ENCODE peak calls at places on chromosomes 12 and 14, in nine cellular contexts. One of them, this sample, is unnamed.

GRCh38 chr14:27243360-27243759 is 645.5 kb upstream of the NOVA1 start:
- DNase-seq in RCC 7860: no peak
- DNase-seq in AG10803: no peak
- DNase-seq in heart left ventricle: no peak
- DNase-seq in stimulated activated CD8-positive, alpha-beta memory T cell treated with anti-CD3 and anti-CD28 coated beads, Interleukin-4, amount 100 ng/mL, for 4 hours: no peak
- DNase-seq in mucosa of descending colon: no peak
- DNase-seq in kidney tubule cell: no peak
- DNase-seq in stimulated activated CD4-positive, alpha-beta T cell treated with anti-CD3 and anti-CD28 coated beads, TNF-alpha, amount 100 ng/mL, for 4 hours: no peak
- DNase-seq in NCI-H1092: no peak
- DNase-seq in this sample: no peak

GRCh38 chr12:113048716-113049127 is 7.8 kb upstream of the DTX1 start:
- DNase-seq in RCC 7860: peak
- DNase-seq in AG10803: peak
- DNase-seq in heart left ventricle: no peak
- DNase-seq in stimulated activated CD8-positive, alpha-beta memory T cell treated with anti-CD3 and anti-CD28 coated beads, Interleukin-4, amount 100 ng/mL, for 4 hours: peak
- DNase-seq in mucosa of descending colon: no peak
- DNase-seq in kidney tubule cell: peak
- DNase-seq in stimulated activated CD4-positive, alpha-beta T cell treated with anti-CD3 and anti-CD28 coated beads, TNF-alpha, amount 100 ng/mL, for 4 hours: peak
- DNase-seq in NCI-H1092: peak
- DNase-seq in this sample: peak

GRCh38 chr14:101183376-101184103 is 280.0 kb upstream of the RTL1 start:
- DNase-seq in RCC 7860: no peak
- DNase-seq in AG10803: no peak
- DNase-seq in heart left ventricle: no peak
- DNase-seq in stimulated activated CD8-positive, alpha-beta memory T cell treated with anti-CD3 and anti-CD28 coated beads, Interleukin-4, amount 100 ng/mL, for 4 hours: no peak
- DNase-seq in mucosa of descending colon: no peak
- DNase-seq in kidney tubule cell: no peak
- DNase-seq in stimulated activated CD4-positive, alpha-beta T cell treated with anti-CD3 and anti-CD28 coated beads, TNF-alpha, amount 100 ng/mL, for 4 hours: no peak
- DNase-seq in NCI-H1092: no peak
- DNase-seq in this sample: no peak

GRCh38 chr12:45342848-45343247 is 127.0 kb downstream of the ANO6 start:
- DNase-seq in RCC 7860: no peak
- DNase-seq in AG10803: no peak
- DNase-seq in heart left ventricle: no peak
- DNase-seq in stimulated activated CD8-positive, alpha-beta memory T cell treated with anti-CD3 and anti-CD28 coated beads, Interleukin-4, amount 100 ng/mL, for 4 hours: no peak
- DNase-seq in mucosa of descending colon: no peak
- DNase-seq in kidney tubule cell: no peak
- DNase-seq in stimulated activated CD4-positive, alpha-beta T cell treated with anti-CD3 and anti-CD28 coated beads, TNF-alpha, amount 100 ng/mL, for 4 hours: no peak
- DNase-seq in NCI-H1092: no peak
- DNase-seq in this sample: no peak

GRCh38 chr14:53947452-53948180 is 9.0 kb downstream of the BMP4 start:
- DNase-seq in RCC 7860: no peak
- DNase-seq in AG10803: no peak
- DNase-seq in heart left ventricle: no peak
- DNase-seq in stimulated activated CD8-positive, alpha-beta memory T cell treated with anti-CD3 and anti-CD28 coated beads, Interleukin-4, amount 100 ng/mL, for 4 hours: no peak
- DNase-seq in mucosa of descending colon: no peak
- DNase-seq in kidney tubule cell: no peak
- DNase-seq in stimulated activated CD4-positive, alpha-beta T cell treated with anti-CD3 and anti-CD28 coated beads, TNF-alpha, amount 100 ng/mL, for 4 hours: no peak
- DNase-seq in NCI-H1092: no peak
- DNase-seq in this sample: no peak

GRCh38 chr14:27002179-27002578 is 404.3 kb upstream of the NOVA1 start:
- DNase-seq in RCC 7860: no peak
- DNase-seq in AG10803: no peak
- DNase-seq in heart left ventricle: no peak
- DNase-seq in stimulated activated CD8-positive, alpha-beta memory T cell treated with anti-CD3 and anti-CD28 coated beads, Interleukin-4, amount 100 ng/mL, for 4 hours: no peak
- DNase-seq in mucosa of descending colon: no peak
- DNase-seq in kidney tubule cell: no peak
- DNase-seq in stimulated activated CD4-positive, alpha-beta T cell treated with anti-CD3 and anti-CD28 coated beads, TNF-alpha, amount 100 ng/mL, for 4 hours: no peak
- DNase-seq in NCI-H1092: no peak
- DNase-seq in this sample: no peak

GRCh38 chr14:61565836-61566536 is 129.3 kb upstream of the HIF1A start:
- DNase-seq in RCC 7860: peak
- DNase-seq in AG10803: peak
- DNase-seq in heart left ventricle: no peak
- DNase-seq in stimulated activated CD8-positive, alpha-beta memory T cell treated with anti-CD3 and anti-CD28 coated beads, Interleukin-4, amount 100 ng/mL, for 4 hours: no peak
- DNase-seq in mucosa of descending colon: no peak
- DNase-seq in kidney tubule cell: peak
- DNase-seq in stimulated activated CD4-positive, alpha-beta T cell treated with anti-CD3 and anti-CD28 coated beads, TNF-alpha, amount 100 ng/mL, for 4 hours: no peak
- DNase-seq in NCI-H1092: no peak
- DNase-seq in this sample: no peak

GRCh38 chr12:50402270-50403000 is 1.8 kb downstream of the LARP4 start:
- DNase-seq in RCC 7860: peak
- DNase-seq in AG10803: no peak
- DNase-seq in heart left ventricle: no peak
- DNase-seq in stimulated activated CD8-positive, alpha-beta memory T cell treated with anti-CD3 and anti-CD28 coated beads, Interleukin-4, amount 100 ng/mL, for 4 hours: no peak
- DNase-seq in mucosa of descending colon: no peak
- DNase-seq in kidney tubule cell: peak
- DNase-seq in stimulated activated CD4-positive, alpha-beta T cell treated with anti-CD3 and anti-CD28 coated beads, TNF-alpha, amount 100 ng/mL, for 4 hours: no peak
- DNase-seq in NCI-H1092: no peak
- DNase-seq in this sample: no peak

GRCh38 chr12:33111850-33112249 is 215.3 kb upstream of the PKP2 start:
- DNase-seq in RCC 7860: no peak
- DNase-seq in AG10803: no peak
- DNase-seq in heart left ventricle: no peak
- DNase-seq in stimulated activated CD8-positive, alpha-beta memory T cell treated with anti-CD3 and anti-CD28 coated beads, Interleukin-4, amount 100 ng/mL, for 4 hours: no peak
- DNase-seq in mucosa of descending colon: no peak
- DNase-seq in kidney tubule cell: no peak
- DNase-seq in stimulated activated CD4-positive, alpha-beta T cell treated with anti-CD3 and anti-CD28 coated beads, TNF-alpha, amount 100 ng/mL, for 4 hours: no peak
- DNase-seq in NCI-H1092: no peak
- DNase-seq in this sample: no peak

GRCh38 chr14:61280092-61280525 is 1.0 kb downstream of the TMEM30B start:
- DNase-seq in RCC 7860: no peak
- DNase-seq in AG10803: no peak
- DNase-seq in heart left ventricle: peak
- DNase-seq in stimulated activated CD8-positive, alpha-beta memory T cell treated with anti-CD3 and anti-CD28 coated beads, Interleukin-4, amount 100 ng/mL, for 4 hours: peak
- DNase-seq in mucosa of descending colon: no peak
- DNase-seq in kidney tubule cell: no peak
- DNase-seq in stimulated activated CD4-positive, alpha-beta T cell treated with anti-CD3 and anti-CD28 coated beads, TNF-alpha, amount 100 ng/mL, for 4 hours: peak
- DNase-seq in NCI-H1092: no peak
- DNase-seq in this sample: no peak

This sample was measured in NCI-H2107.